ENCODE peak calls at places on chromosomes 6 and 20, in six cellular contexts. Z is gastrocnemius medialis; U is heart right ventricle; D is breast epithelium; N is naive thymus-derived CD4-positive, alpha-beta T cell; H is SK-N-SH. Q is an unnamed sample.

GRCh38 chr6:6920114-6920983 is 187.4 kb upstream of the RREB1 start:
- DNase-seq in Z (peak; percentile 68), U (no peak), D (no peak), N (no peak), H (no peak), Q (no peak)

GRCh38 chr6:142929751-142930358 is 15.1 kb downstream of the HIVEP2 start:
- DNase-seq in Z (no peak), U (no peak), D (no peak), N (no peak), H (no peak), Q (no peak)

GRCh38 chr20:38001981-38002380 is 31.3 kb downstream of the TTI1 start:
- DNase-seq in Z (no peak), U (no peak), D (no peak), N (peak; percentile 19), H (no peak), Q (no peak)

GRCh38 chr6:31008165-31008564 is 2.1 kb upstream of the MUC22 start:
- DNase-seq in Z (no peak), U (no peak), D (peak; percentile 27), N (no peak), H (no peak), Q (no peak)

GRCh38 chr20:4064118-4064962 is 49.0 kb upstream of the RNF24 start:
- DNase-seq in Z (peak; percentile 83), U (peak; percentile 94), D (peak; percentile 83), N (no peak), H (peak; percentile 68), Q (no peak)

GRCh38 chr6:13406781-13407180 is 78.4 kb upstream of the TBC1D7 start:
- DNase-seq in Z (no peak), U (peak; percentile 63), D (no peak), N (no peak), H (no peak), Q (no peak)

GRCh38 chr6:134281388-134281787 is 36.5 kb downstream of the SGK1 start:
- DNase-seq in Z (no peak), U (no peak), D (no peak), N (no peak), H (no peak), Q (no peak)

GRCh38 chr6:63802606-63803206 is 167.1 kb downstream of the PHF3 start:
- DNase-seq in Z (no peak), U (no peak), D (no peak), N (no peak), H (peak; percentile 12), Q (no peak)

GRCh38 chr6:30238178-30238795 is 25.1 kb upstream of the TRIM26 start:
- DNase-seq in Z (no peak), U (no peak), D (no peak), N (peak; percentile 27), H (peak; percentile 44), Q (peak; percentile 22)

GRCh38 chr6:14520536-14520935 is 403.0 kb downstream of the CD83 start:
- DNase-seq in Z (no peak), U (no peak), D (no peak), N (no peak), H (no peak), Q (no peak)

GRCh38 chr6:129644567-129645015 is 65.4 kb downstream of the ARHGAP18 start:
- DNase-seq in Z (no peak), U (no peak), D (no peak), N (no peak), H (no peak), Q (no peak)

GRCh38 chr20:43938932-43939761 is 24.5 kb downstream of the TOX2 start:
- DNase-seq in Z (peak; percentile 43), U (peak; percentile 33), D (peak; percentile 29), N (no peak), H (no peak), Q (peak; percentile 81)

GRCh38 chr6:162722633-162723032 is 4.9 kb downstream of the PRKN start:
- DNase-seq in Z (no peak), U (no peak), D (no peak), N (no peak), H (no peak), Q (no peak)

GRCh38 chr6:71463061-71463460 is 174.4 kb downstream of the OGFRL1 start:
- DNase-seq in Z (no peak), U (no peak), D (no peak), N (no peak), H (no peak), Q (no peak)

GRCh38 chr6:1382331-1382882 is 7.0 kb upstream of the FOXF2 start:
- DNase-seq in Z (no peak), U (no peak), D (no peak), N (no peak), H (no peak), Q (no peak)

GRCh38 chr20:20664795-20665194 is 47.6 kb downstream of the RALGAPA2 start:
- DNase-seq in Z (no peak), U (peak; percentile 20), D (no peak), N (peak; percentile 17), H (peak; percentile 33), Q (peak; percentile 33)

GRCh38 chr6:35213824-35214756 is at the start of gene SCUBE3:
- DNase-seq in Z (no peak), U (no peak), D (no peak), N (peak; percentile 11), H (peak; percentile 92), Q (no peak)

GRCh38 chr6:25717856-25718740 is 36.4 kb upstream of the SLC17A4 start:
- DNase-seq in Z (no peak), U (no peak), D (no peak), N (peak; percentile 14), H (peak; percentile 44), Q (no peak)

GRCh38 chr20:48186915-48187314 is 401.6 kb upstream of the SULF2 start:
- DNase-seq in Z (no peak), U (no peak), D (peak; percentile 55), N (no peak), H (no peak), Q (no peak)

GRCh38 chr20:62427172-62428007 is at the start of gene RBBP8NL:
- DNase-seq in Z (no peak), U (no peak), D (peak; percentile 95), N (no peak), H (no peak), Q (no peak)

GRCh38 chr6:141103246-141103645 is 1029.5 kb upstream of the GJE1 start:
- DNase-seq in Z (no peak), U (no peak), D (no peak), N (no peak), H (no peak), Q (no peak)

GRCh38 chr6:131122007-131122406 is 13.3 kb upstream of the AKAP7 start:
- DNase-seq in Z (no peak), U (no peak), D (no peak), N (no peak), H (no peak), Q (no peak)

GRCh38 chr6:89489078-89489477 is 56.1 kb downstream of the ANKRD6 start:
- DNase-seq in Z (no peak), U (no peak), D (no peak), N (no peak), H (no peak), Q (no peak)

GRCh38 chr6:89487864-89488263 is 54.9 kb downstream of the ANKRD6 start:
- DNase-seq in Z (peak; percentile 58), U (no peak), D (no peak), N (no peak), H (no peak), Q (no peak)

GRCh38 chr6:89485320-89485719 is 52.4 kb downstream of the ANKRD6 start:
- DNase-seq in Z (no peak), U (no peak), D (no peak), N (no peak), H (no peak), Q (no peak)

GRCh38 chr6:89492025-89492640 is 59.2 kb downstream of the ANKRD6 start:
- DNase-seq in Z (no peak), U (no peak), D (no peak), N (no peak), H (no peak), Q (no peak)

GRCh38 chr6:89488438-89488837 is 55.5 kb downstream of the ANKRD6 start:
- DNase-seq in Z (no peak), U (no peak), D (no peak), N (no peak), H (no peak), Q (no peak)
- H3K4me1 ChIP-seq in Z (peaks cover 6% of the 10 kb centered on the region), U (peaks cover 22% of the 10 kb centered on the region), D (no peaks in the 10 kb centered on the region), N (no peaks in the 10 kb centered on the region), H (no peaks in the 10 kb centered on the region), Q (no peaks in the 10 kb centered on the region)

GRCh38 chr20:40241944-40242343 is 447.1 kb downstream of the MAFB start:
- DNase-seq in Z (no peak), U (no peak), D (no peak), N (no peak), H (peak; percentile 50), Q (no peak)

GRCh38 chr20:40249805-40250204 is 439.2 kb downstream of the MAFB start:
- DNase-seq in Z (no peak), U (no peak), D (no peak), N (no peak), H (no peak), Q (no peak)

GRCh38 chr20:40251284-40251932 is 437.6 kb downstream of the MAFB start:
- DNase-seq in Z (no peak), U (no peak), D (no peak), N (no peak), H (peak; percentile 32), Q (no peak)

DNA sequence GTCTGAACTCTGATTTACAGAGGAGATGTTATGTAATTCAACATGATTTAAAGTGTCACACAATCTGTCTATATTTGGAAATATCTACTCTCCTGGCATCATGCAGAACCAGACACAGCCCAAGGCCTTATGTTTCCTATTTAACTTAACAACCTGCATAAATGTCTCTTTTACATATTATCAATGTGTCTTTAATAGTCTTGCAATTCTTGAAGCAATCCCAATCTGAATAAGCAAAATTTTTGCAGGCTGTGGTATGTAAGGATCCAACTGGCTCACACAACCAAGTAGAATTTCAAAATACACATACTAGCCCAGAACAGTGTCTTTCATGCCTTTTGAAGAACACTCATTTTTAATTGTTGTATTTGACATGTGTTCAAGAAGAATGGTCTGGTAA is 443.2 kb downstream of the MAFB start:
- DNase-seq in Z (no peak), U (no peak), D (no peak), N (no peak), H (no peak), Q (no peak)
- H3K4me1 ChIP-seq in Z (no peaks in the 10 kb centered on the region), U (no peaks in the 10 kb centered on the region), D (no peaks in the 10 kb centered on the region), N (no peaks in the 10 kb centered on the region), H (no peaks in the 10 kb centered on the region), Q (no peaks in the 10 kb centered on the region)

GRCh38 chr6:125832396-125832795 is 41.6 kb downstream of the NCOA7 start:
- DNase-seq in Z (no peak), U (no peak), D (no peak), N (no peak), H (no peak), Q (no peak)
- H3K4me1 ChIP-seq in Z (no peaks in the 10 kb centered on the region), U (peaks cover 45% of the 10 kb centered on the region), D (no peaks in the 10 kb centered on the region), N (peaks cover 46% of the 10 kb centered on the region), H (peaks cover 11% of the 10 kb centered on the region), Q (peaks cover 4% of the 10 kb centered on the region)

DNA sequence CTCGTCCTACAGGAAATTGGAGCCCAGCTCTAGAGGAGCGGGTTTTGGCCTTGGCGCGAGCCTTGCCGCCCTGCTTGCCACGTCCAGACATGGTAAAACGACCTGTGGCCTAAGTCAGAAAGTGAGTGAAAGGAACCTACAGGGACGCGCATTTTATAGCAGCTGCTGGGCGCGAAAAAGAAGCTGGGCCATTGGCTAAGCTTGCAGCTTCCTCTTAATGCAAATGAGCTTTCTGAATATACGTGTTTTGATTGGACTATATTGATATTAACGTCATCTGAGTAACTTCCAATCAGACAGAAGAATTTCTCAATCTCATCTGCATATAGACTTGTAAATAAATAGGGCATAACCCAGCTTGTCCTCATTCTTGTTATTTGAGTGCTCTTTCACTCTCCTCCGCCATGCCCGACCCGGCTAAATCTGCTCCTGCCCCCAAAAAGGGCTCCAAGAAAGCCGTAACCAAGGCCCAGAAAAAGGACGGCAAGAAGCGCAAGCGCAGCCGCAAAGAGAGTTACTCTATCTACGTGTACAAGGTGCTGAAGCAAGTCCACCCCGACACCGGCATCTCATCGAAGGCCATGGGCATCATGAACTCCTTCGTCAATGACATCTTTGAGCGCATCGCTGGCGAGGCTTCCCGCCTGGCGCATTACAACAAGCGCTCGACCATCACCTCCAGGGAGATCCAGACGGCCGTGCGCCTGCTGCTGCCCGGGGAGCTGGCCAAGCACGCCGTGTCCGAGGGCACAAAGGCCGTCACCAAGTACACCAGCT is 18.9 kb downstream of the OR2B2 start:
- DNase-seq in Z (peak; percentile 56), U (peak; percentile 77), D (peak; percentile 81), N (peak; percentile 92), H (peak; percentile 81), Q (peak; percentile 97)
- H3K4me1 ChIP-seq in Z (peaks cover 32% of the 10 kb centered on the region), U (peaks cover 34% of the 10 kb centered on the region), D (no peaks in the 10 kb centered on the region), N (peaks cover 20% of the 10 kb centered on the region), H (peaks cover 11% of the 10 kb centered on the region), Q (peaks cover 30% of the 10 kb centered on the region)